ENCODE peak calls at places on chromosomes 11 and 22, in ten cellular contexts. K is T-cell; G is heart right ventricle; O is mucosa of descending colon; S is activated B cell treated with CpG ODN at 0.5 μM for 24 hours; U is activated T-cell treated with anti-CD3 and anti-CD28 coated beads, Interleukin-2, amount 50 U/mL, for 4 hours; L is GM23338; C is activated CD8-positive, alpha-beta T cell treated with anti-CD3 and anti-CD28 coated beads, Interleukin-2, amount 10 ng/mL, durations not matched to agents 7 days and 5 days; M is T-helper 17 cell; Y is Right ventricle myocardium superior. A is an unnamed sample.

GRCh38 chr11:135033545-135033944 is 621.5 kb upstream of the B3GAT1 start:
- ATAC-seq in S (no peak), G (no peak), U (no peak), O (no peak), M (no peak), K (no peak), L (peak), C (no peak), Y (peak), A (no peak)

GRCh38 chr11:14112721-14113120 is 150.2 kb downstream of the SPON1 start:
- ATAC-seq in M (no peak), S (no peak), C (no peak), U (no peak), Y (no peak), O (no peak), L (no peak), G (no peak), K (no peak), A (no peak)

GRCh38 chr22:24423519-24424000 is 3.8 kb upstream of the ADORA2A start:
- ATAC-seq in O (peak), U (peak), C (peak), G (peak), K (peak), Y (peak), L (peak), M (peak), S (peak), A (peak)

GRCh38 chr11:115330693-115331482 is 173.3 kb downstream of the CADM1 start:
- ATAC-seq in K (no peak), Y (no peak), G (no peak), U (no peak), S (no peak), M (no peak), C (no peak), O (no peak), L (no peak), A (no peak)

GRCh38 chr11:17533341-17533740 is 10.9 kb downstream of the USH1C start:
- ATAC-seq in C (no peak), S (no peak), M (no peak), L (no peak), G (no peak), K (no peak), O (no peak), Y (no peak), U (no peak), A (no peak)

GRCh38 chr22:36285545-36285944 is 32.6 kb downstream of the APOL1 start:
- ATAC-seq in M (no peak), G (no peak), O (no peak), S (no peak), Y (no peak), L (no peak), C (no peak), U (no peak), K (no peak), A (no peak)

GRCh38 chr22:36379593-36380361 is 8.0 kb downstream of the MYH9 start:
- ATAC-seq in Y (no peak), S (peak), G (no peak), O (peak), K (peak), C (peak), U (peak), L (peak), M (peak), A (peak)

GRCh38 chr11:46348986-46349401 is 1.7 kb downstream of the DGKZ start:
- ATAC-seq in L (no peak), O (peak), K (peak), G (no peak), Y (no peak), C (peak), S (no peak), M (peak), U (peak), A (peak)

GRCh38 chr11:86483591-86484163 is 109.0 kb downstream of the CCDC81 start:
- ATAC-seq in K (no peak), C (no peak), G (no peak), M (no peak), S (no peak), O (no peak), L (no peak), Y (no peak), U (no peak), A (no peak)

GRCh38 chr22:50180727-50181521 is 4.8 kb upstream of the TRABD start:
- ATAC-seq in C (no peak), L (no peak), Y (no peak), U (no peak), S (no peak), K (no peak), M (no peak), G (no peak), O (no peak), A (no peak)

GRCh38 chr11:88103337-88104206 is 71.7 kb downstream of the RAB38 start:
- ATAC-seq in K (peak), G (no peak), Y (peak), O (peak), M (peak), U (peak), S (no peak), L (peak), C (peak), A (peak)

GRCh38 chr11:119832536-119832935 is 103.5 kb upstream of the NECTIN1 start:
- ATAC-seq in L (peak), M (no peak), U (no peak), Y (peak), C (no peak), K (no peak), S (no peak), G (no peak), O (peak), A (no peak)

GRCh38 chr11:11916981-11917399 is 75.2 kb downstream of the USP47 start:
- ATAC-seq in S (no peak), O (no peak), M (no peak), U (no peak), K (no peak), L (peak), G (no peak), C (no peak), Y (peak), A (no peak)

GRCh38 chr22:25780673-25781072 is 38.7 kb downstream of the MYO18B start:
- ATAC-seq in L (no peak), O (no peak), C (no peak), K (no peak), U (no peak), S (no peak), G (no peak), Y (no peak), M (no peak), A (no peak)

GRCh38 chr11:62399868-62400245 is 19.0 kb upstream of the SCGB1A1 start:
- ATAC-seq in G (no peak), O (no peak), Y (no peak), U (no peak), K (no peak), C (no peak), M (no peak), S (no peak), L (no peak), A (no peak)

GRCh38 chr11:72552399-72552910 is 118.1 kb upstream of the CLPB start:
- ATAC-seq in S (no peak), O (no peak), G (no peak), Y (no peak), L (no peak), C (no peak), K (no peak), U (no peak), M (no peak), A (no peak)

GRCh38 chr22:50218153-50218995 is 17.6 kb downstream of the SELENOO start:
- ATAC-seq in C (no peak), L (peak), O (peak), K (peak), Y (peak), S (no peak), U (no peak), G (peak), M (peak), A (no peak)

GRCh38 chr11:130439160-130439519 is 9.3 kb upstream of the ADAMTS15 start:
- ATAC-seq in O (no peak), U (no peak), K (no peak), G (no peak), L (no peak), Y (no peak), C (peak), M (no peak), S (no peak), A (no peak)

GRCh38 chr11:12786450-12786849 is 112.2 kb downstream of the TEAD1 start:
- ATAC-seq in C (no peak), L (no peak), K (no peak), G (no peak), O (no peak), Y (peak), S (no peak), U (no peak), M (no peak), A (no peak)

GRCh38 chr11:125433454-125434121 is 62.5 kb downstream of the FEZ1 start:
- ATAC-seq in C (peak), L (peak), Y (peak), U (no peak), G (peak), O (peak), M (peak), K (no peak), S (no peak), A (peak)